ENCODE peak calls at places on chromosomes 13 and 19, in five cellular contexts. S is AG20443, N is T-helper 1 cell, K is caudate nucleus, Q is A172. V is an unnamed sample.

GRCh38 chr19:16342002-16342715 is 17.5 kb downstream of the KLF2 start:
- DNase-seq in N (no peak), Q (peak), S (peak), K (no peak), V (no peak)

GRCh38 chr19:28289294-28290063 is 923.5 kb downstream of the UQCRFS1 start:
- DNase-seq in N (no peak), Q (peak), K (peak), S (peak), V (no peak)

GRCh38 chr13:21022694-21023325 is 38.6 kb downstream of the LATS2 start:
- DNase-seq in S (no peak), N (no peak), K (no peak), Q (no peak), V (no peak)

GRCh38 chr19:21483589-21484170 is 21.7 kb upstream of the ZNF429 start:
- DNase-seq in Q (no peak), S (no peak), N (peak), K (no peak), V (peak)

GRCh38 chr19:33752018-33752790 is 44.5 kb upstream of the KCTD15 start:
- DNase-seq in Q (no peak), N (no peak), S (no peak), K (no peak), V (no peak)

GRCh38 chr13:112690242-112690943 is 555 bp downstream of the ATP11A start:
- DNase-seq in N (peak), S (peak), Q (peak), K (no peak), V (no peak)

GRCh38 chr19:48468806-48469055 is 438 bp upstream of the CYTH2 start:
- DNase-seq in Q (no peak), N (no peak), S (peak), K (no peak), V (no peak)

GRCh38 chr13:38180100-38180499 is 169.6 kb upstream of the UFM1 start:
- DNase-seq in S (peak), N (no peak), K (no peak), Q (peak), V (no peak)

GRCh38 chr13:47826481-47826880 is 174.6 kb downstream of the SUCLA2 start:
- DNase-seq in K (no peak), N (no peak), S (no peak), Q (no peak), V (no peak)

GRCh38 chr13:75748874-75749273 is 112.7 kb downstream of the LMO7 start:
- DNase-seq in S (no peak), K (no peak), N (no peak), Q (no peak), V (no peak)

GRCh38 chr13:107208889-107209288 is 641.0 kb upstream of the ARGLU1 start:
- DNase-seq in K (no peak), S (no peak), Q (no peak), N (no peak), V (no peak)

GRCh38 chr19:51002542-51003311 is 1.3 kb upstream of the KLK8 start:
- DNase-seq in K (no peak), S (no peak), N (no peak), Q (no peak), V (no peak)

GRCh38 chr19:4889034-4889825 is 13.5 kb downstream of the ARRDC5 start:
- DNase-seq in N (no peak), S (peak), K (no peak), Q (peak), V (no peak)

GRCh38 chr13:74770361-74770760 is 636.2 kb upstream of the KLF12 start:
- DNase-seq in Q (peak), N (no peak), S (peak), K (no peak), V (no peak)